ENCODE peak calls at places on chromosomes 3 and 15, in seven cellular contexts. One of them, this sample, is unnamed.

GRCh38 chr3:53813229-53813628 is 33.0 kb downstream of the CHDH start:
- DNase-seq in SK-N-SH: no peak
- DNase-seq in cardiac fibroblast: no peak
- DNase-seq in breast epithelium: no peak
- DNase-seq in uterus: no peak
- DNase-seq in dorsolateral prefrontal cortex: no peak
- DNase-seq in effector memory CD4-positive, alpha-beta T cell: no peak
- DNase-seq in this sample: no peak

GRCh38 chr15:88695046-88695445 is 56.2 kb downstream of the ISG20 start:
- DNase-seq in SK-N-SH: no peak
- DNase-seq in cardiac fibroblast: no peak
- DNase-seq in breast epithelium: no peak
- DNase-seq in effector memory CD4-positive, alpha-beta T cell: no peak
- DNase-seq in dorsolateral prefrontal cortex: no peak
- DNase-seq in uterus: no peak
- DNase-seq in this sample: no peak

GRCh38 chr3:185737020-185737419 is 87.8 kb downstream of the IGF2BP2 start:
- DNase-seq in effector memory CD4-positive, alpha-beta T cell: no peak
- DNase-seq in dorsolateral prefrontal cortex: no peak
- DNase-seq in cardiac fibroblast: peak
- DNase-seq in SK-N-SH: no peak
- DNase-seq in breast epithelium: no peak
- DNase-seq in uterus: no peak
- DNase-seq in this sample: no peak

GRCh38 chr3:193780810-193781472 is 187.9 kb downstream of the OPA1 start:
- DNase-seq in uterus: peak
- DNase-seq in breast epithelium: peak
- DNase-seq in dorsolateral prefrontal cortex: peak
- DNase-seq in effector memory CD4-positive, alpha-beta T cell: no peak
- DNase-seq in cardiac fibroblast: peak
- DNase-seq in SK-N-SH: peak
- DNase-seq in this sample: peak

GRCh38 chr3:71217640-71218222 is 365.8 kb downstream of the FOXP1 start:
- DNase-seq in breast epithelium: no peak
- DNase-seq in cardiac fibroblast: no peak
- DNase-seq in effector memory CD4-positive, alpha-beta T cell: no peak
- DNase-seq in SK-N-SH: no peak
- DNase-seq in uterus: no peak
- DNase-seq in dorsolateral prefrontal cortex: no peak
- DNase-seq in this sample: no peak

GRCh38 chr3:194330579-194330978 is 20.5 kb downstream of the CPN2 start:
- DNase-seq in dorsolateral prefrontal cortex: no peak
- DNase-seq in effector memory CD4-positive, alpha-beta T cell: no peak
- DNase-seq in SK-N-SH: peak
- DNase-seq in breast epithelium: peak
- DNase-seq in uterus: no peak
- DNase-seq in cardiac fibroblast: peak
- DNase-seq in this sample: no peak

GRCh38 chr3:60125686-60126085 is 1075.9 kb upstream of the CFAP20DC start:
- DNase-seq in breast epithelium: no peak
- DNase-seq in effector memory CD4-positive, alpha-beta T cell: no peak
- DNase-seq in uterus: no peak
- DNase-seq in dorsolateral prefrontal cortex: no peak
- DNase-seq in SK-N-SH: no peak
- DNase-seq in cardiac fibroblast: no peak
- DNase-seq in this sample: no peak

GRCh38 chr15:90863987-90864386 is 4.4 kb upstream of the FURIN start:
- DNase-seq in uterus: no peak
- DNase-seq in cardiac fibroblast: peak
- DNase-seq in SK-N-SH: no peak
- DNase-seq in breast epithelium: no peak
- DNase-seq in dorsolateral prefrontal cortex: no peak
- DNase-seq in effector memory CD4-positive, alpha-beta T cell: no peak
- DNase-seq in this sample: no peak

GRCh38 chr3:45635475-45636256 is 41.1 kb downstream of the LIMD1 start:
- DNase-seq in dorsolateral prefrontal cortex: no peak
- DNase-seq in uterus: no peak
- DNase-seq in breast epithelium: no peak
- DNase-seq in effector memory CD4-positive, alpha-beta T cell: no peak
- DNase-seq in cardiac fibroblast: peak
- DNase-seq in SK-N-SH: no peak
- DNase-seq in this sample: no peak

GRCh38 chr3:142894493-142894892 is 5.6 kb upstream of the PCOLCE2 start:
- DNase-seq in dorsolateral prefrontal cortex: no peak
- DNase-seq in cardiac fibroblast: no peak
- DNase-seq in effector memory CD4-positive, alpha-beta T cell: no peak
- DNase-seq in breast epithelium: no peak
- DNase-seq in SK-N-SH: peak
- DNase-seq in uterus: no peak
- DNase-seq in this sample: no peak

GRCh38 chr3:105351821-105352220 is 14.9 kb upstream of the ALCAM start:
- DNase-seq in breast epithelium: no peak
- DNase-seq in SK-N-SH: no peak
- DNase-seq in uterus: no peak
- DNase-seq in effector memory CD4-positive, alpha-beta T cell: no peak
- DNase-seq in cardiac fibroblast: peak
- DNase-seq in dorsolateral prefrontal cortex: no peak
- DNase-seq in this sample: no peak

GRCh38 chr15:26023231-26023630 is 160.1 kb upstream of the ATP10A start:
- DNase-seq in SK-N-SH: no peak
- DNase-seq in effector memory CD4-positive, alpha-beta T cell: no peak
- DNase-seq in dorsolateral prefrontal cortex: no peak
- DNase-seq in uterus: no peak
- DNase-seq in breast epithelium: no peak
- DNase-seq in cardiac fibroblast: no peak
- DNase-seq in this sample: no peak

GRCh38 chr3:44860117-44860516 is 1.6 kb upstream of the TMEM42 start:
- DNase-seq in cardiac fibroblast: no peak
- DNase-seq in uterus: no peak
- DNase-seq in effector memory CD4-positive, alpha-beta T cell: no peak
- DNase-seq in dorsolateral prefrontal cortex: no peak
- DNase-seq in breast epithelium: no peak
- DNase-seq in SK-N-SH: no peak
- DNase-seq in this sample: no peak

GRCh38 chr15:76313731-76314130 is 2.5 kb upstream of the ETFA start:
- DNase-seq in SK-N-SH: no peak
- DNase-seq in uterus: no peak
- DNase-seq in cardiac fibroblast: no peak
- DNase-seq in dorsolateral prefrontal cortex: no peak
- DNase-seq in breast epithelium: no peak
- DNase-seq in effector memory CD4-positive, alpha-beta T cell: no peak
- DNase-seq in this sample: no peak

GRCh38 chr15:72175186-72176044 is 22.2 kb downstream of the GRAMD2A start:
- DNase-seq in cardiac fibroblast: no peak
- DNase-seq in uterus: no peak
- DNase-seq in effector memory CD4-positive, alpha-beta T cell: no peak
- DNase-seq in SK-N-SH: no peak
- DNase-seq in dorsolateral prefrontal cortex: no peak
- DNase-seq in breast epithelium: no peak
- DNase-seq in this sample: peak

GRCh38 chr3:142963266-142964149 is at the start of gene PAQR9:
- DNase-seq in uterus: no peak
- DNase-seq in dorsolateral prefrontal cortex: peak
- DNase-seq in effector memory CD4-positive, alpha-beta T cell: no peak
- DNase-seq in cardiac fibroblast: no peak
- DNase-seq in SK-N-SH: peak
- DNase-seq in breast epithelium: no peak
- DNase-seq in this sample: no peak

GRCh38 chr3:26011276-26011675 is 221.4 kb downstream of the OXSM start:
- DNase-seq in SK-N-SH: no peak
- DNase-seq in dorsolateral prefrontal cortex: no peak
- DNase-seq in breast epithelium: no peak
- DNase-seq in cardiac fibroblast: no peak
- DNase-seq in effector memory CD4-positive, alpha-beta T cell: no peak
- DNase-seq in uterus: no peak
- DNase-seq in this sample: no peak

GRCh38 chr3:190031887-190032752 is 88.6 kb downstream of the P3H2 start:
- DNase-seq in cardiac fibroblast: no peak
- DNase-seq in dorsolateral prefrontal cortex: no peak
- DNase-seq in uterus: no peak
- DNase-seq in effector memory CD4-positive, alpha-beta T cell: no peak
- DNase-seq in SK-N-SH: no peak
- DNase-seq in breast epithelium: no peak
- DNase-seq in this sample: no peak

GRCh38 chr3:190169877-190170276 is 49.2 kb upstream of the P3H2 start:
- DNase-seq in uterus: no peak
- DNase-seq in effector memory CD4-positive, alpha-beta T cell: no peak
- DNase-seq in breast epithelium: no peak
- DNase-seq in dorsolateral prefrontal cortex: no peak
- DNase-seq in cardiac fibroblast: no peak
- DNase-seq in SK-N-SH: no peak
- DNase-seq in this sample: no peak

GRCh38 chr3:13612829-13613228 is 63.9 kb downstream of the FBLN2 start:
- DNase-seq in effector memory CD4-positive, alpha-beta T cell: no peak
- DNase-seq in breast epithelium: no peak
- DNase-seq in uterus: no peak
- DNase-seq in SK-N-SH: no peak
- DNase-seq in dorsolateral prefrontal cortex: no peak
- DNase-seq in cardiac fibroblast: no peak
- DNase-seq in this sample: peak

DNA sequence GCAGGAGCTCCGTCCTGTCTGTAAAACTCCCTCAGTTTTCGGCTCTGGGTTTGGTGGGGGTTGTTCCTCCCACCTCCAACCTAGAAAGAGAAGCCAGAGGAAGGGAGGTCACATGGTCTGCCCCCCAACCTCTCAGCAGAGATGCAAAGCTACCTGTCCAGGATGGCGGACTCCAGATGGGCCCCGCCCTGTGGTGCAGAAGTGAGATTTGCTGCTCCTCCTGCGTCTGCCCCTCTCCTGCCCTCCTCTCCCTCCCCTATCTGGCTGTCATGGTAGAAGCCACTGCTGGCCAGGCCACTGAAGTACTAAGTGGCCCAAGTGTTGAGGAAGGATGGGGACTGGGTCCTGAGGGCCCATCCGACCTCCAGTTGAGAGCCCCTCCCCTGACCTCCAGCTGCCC is 2.1 kb upstream of the SEMA3B start:
- DNase-seq in SK-N-SH: no peak
- DNase-seq in breast epithelium: no peak
- DNase-seq in dorsolateral prefrontal cortex: no peak
- DNase-seq in effector memory CD4-positive, alpha-beta T cell: no peak
- DNase-seq in cardiac fibroblast: no peak
- DNase-seq in uterus: no peak
- DNase-seq in this sample: no peak
- H3K4me3 ChIP-seq in SK-N-SH: peak
- H3K4me3 ChIP-seq in breast epithelium: peak
- H3K4me3 ChIP-seq in dorsolateral prefrontal cortex: peak
- H3K4me3 ChIP-seq in effector memory CD4-positive, alpha-beta T cell: no peak
- H3K4me3 ChIP-seq in cardiac fibroblast: peak
- H3K4me3 ChIP-seq in uterus: peak
- H3K4me3 ChIP-seq in this sample: no peak

GRCh38 chr15:70664494-70664893 is 98.9 kb downstream of the UACA start:
- DNase-seq in breast epithelium: no peak
- DNase-seq in effector memory CD4-positive, alpha-beta T cell: no peak
- DNase-seq in SK-N-SH: no peak
- DNase-seq in dorsolateral prefrontal cortex: no peak
- DNase-seq in cardiac fibroblast: no peak
- DNase-seq in uterus: no peak
- DNase-seq in this sample: no peak

GRCh38 chr15:70665599-70665998 is 97.8 kb downstream of the UACA start:
- DNase-seq in SK-N-SH: no peak
- DNase-seq in dorsolateral prefrontal cortex: no peak
- DNase-seq in cardiac fibroblast: no peak
- DNase-seq in uterus: no peak
- DNase-seq in breast epithelium: no peak
- DNase-seq in effector memory CD4-positive, alpha-beta T cell: no peak
- DNase-seq in this sample: no peak

GRCh38 chr15:70659662-70660061 is 103.7 kb downstream of the UACA start:
- DNase-seq in cardiac fibroblast: no peak
- DNase-seq in uterus: no peak
- DNase-seq in effector memory CD4-positive, alpha-beta T cell: no peak
- DNase-seq in SK-N-SH: no peak
- DNase-seq in dorsolateral prefrontal cortex: no peak
- DNase-seq in breast epithelium: no peak
- DNase-seq in this sample: no peak
- H3K4me3 ChIP-seq in cardiac fibroblast: no peak
- H3K4me3 ChIP-seq in uterus: no peak
- H3K4me3 ChIP-seq in effector memory CD4-positive, alpha-beta T cell: no peak
- H3K4me3 ChIP-seq in SK-N-SH: no peak
- H3K4me3 ChIP-seq in dorsolateral prefrontal cortex: no peak
- H3K4me3 ChIP-seq in breast epithelium: no peak
- H3K4me3 ChIP-seq in this sample: no peak

GRCh38 chr3:55330756-55331155 is 156.3 kb downstream of the WNT5A start:
- DNase-seq in uterus: no peak
- DNase-seq in dorsolateral prefrontal cortex: no peak
- DNase-seq in cardiac fibroblast: peak
- DNase-seq in SK-N-SH: no peak
- DNase-seq in effector memory CD4-positive, alpha-beta T cell: no peak
- DNase-seq in breast epithelium: no peak
- DNase-seq in this sample: no peak

GRCh38 chr3:55331524-55331923 is 155.6 kb downstream of the WNT5A start:
- DNase-seq in breast epithelium: no peak
- DNase-seq in dorsolateral prefrontal cortex: no peak
- DNase-seq in cardiac fibroblast: no peak
- DNase-seq in uterus: no peak
- DNase-seq in SK-N-SH: no peak
- DNase-seq in effector memory CD4-positive, alpha-beta T cell: no peak
- DNase-seq in this sample: no peak

GRCh38 chr3:55330355-55330754 is 156.8 kb downstream of the WNT5A start:
- DNase-seq in uterus: peak
- DNase-seq in breast epithelium: no peak
- DNase-seq in dorsolateral prefrontal cortex: no peak
- DNase-seq in effector memory CD4-positive, alpha-beta T cell: no peak
- DNase-seq in cardiac fibroblast: peak
- DNase-seq in SK-N-SH: no peak
- DNase-seq in this sample: no peak

GRCh38 chr3:55329849-55330248 is 157.3 kb downstream of the WNT5A start:
- DNase-seq in dorsolateral prefrontal cortex: no peak
- DNase-seq in effector memory CD4-positive, alpha-beta T cell: no peak
- DNase-seq in cardiac fibroblast: peak
- DNase-seq in breast epithelium: no peak
- DNase-seq in uterus: no peak
- DNase-seq in SK-N-SH: no peak
- DNase-seq in this sample: no peak

GRCh38 chr3:55327131-55327920 is 159.8 kb downstream of the WNT5A start:
- DNase-seq in uterus: no peak
- DNase-seq in dorsolateral prefrontal cortex: no peak
- DNase-seq in cardiac fibroblast: peak
- DNase-seq in SK-N-SH: no peak
- DNase-seq in breast epithelium: no peak
- DNase-seq in effector memory CD4-positive, alpha-beta T cell: no peak
- DNase-seq in this sample: no peak
- H3K4me3 ChIP-seq in uterus: no peak
- H3K4me3 ChIP-seq in dorsolateral prefrontal cortex: no peak
- H3K4me3 ChIP-seq in cardiac fibroblast: no peak
- H3K4me3 ChIP-seq in SK-N-SH: peak
- H3K4me3 ChIP-seq in breast epithelium: no peak
- H3K4me3 ChIP-seq in effector memory CD4-positive, alpha-beta T cell: no peak
- H3K4me3 ChIP-seq in this sample: no peak

DNA sequence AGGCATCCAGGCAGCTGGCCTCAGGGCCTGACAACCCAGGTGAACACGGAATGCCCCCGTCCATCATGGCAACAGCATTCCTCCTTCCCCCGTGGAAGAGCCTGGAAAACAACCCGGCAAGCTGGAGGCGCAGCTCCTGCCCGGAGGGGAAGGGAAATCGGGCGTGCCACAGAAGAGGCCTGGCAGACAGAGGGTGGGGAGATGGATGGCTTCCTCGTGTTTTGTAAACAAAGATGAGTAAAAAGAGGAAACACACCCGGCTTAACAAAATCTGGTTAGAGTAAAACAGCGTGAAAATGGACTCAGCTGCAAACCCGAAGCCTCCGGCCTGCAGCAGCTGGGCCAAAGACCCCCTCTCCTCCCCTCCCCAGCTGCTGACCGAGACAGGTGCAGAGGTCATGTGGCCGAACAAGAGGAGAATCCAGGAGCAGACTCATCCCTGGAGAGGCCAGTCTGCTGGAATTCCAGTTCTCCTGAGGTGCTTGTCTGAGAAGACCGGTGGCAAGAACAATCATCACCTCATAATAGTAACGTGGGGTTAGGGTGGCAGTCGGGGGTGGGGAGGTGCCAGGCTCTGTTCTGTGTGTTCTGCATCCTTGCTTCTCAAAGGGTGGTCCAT is 15.3 kb downstream of the BMF start:
- DNase-seq in uterus: no peak
- DNase-seq in cardiac fibroblast: no peak
- DNase-seq in SK-N-SH: no peak
- DNase-seq in effector memory CD4-positive, alpha-beta T cell: no peak
- DNase-seq in breast epithelium: no peak
- DNase-seq in dorsolateral prefrontal cortex: no peak
- DNase-seq in this sample: peak
- H3K4me3 ChIP-seq in uterus: no peak
- H3K4me3 ChIP-seq in cardiac fibroblast: no peak
- H3K4me3 ChIP-seq in SK-N-SH: no peak
- H3K4me3 ChIP-seq in effector memory CD4-positive, alpha-beta T cell: no peak
- H3K4me3 ChIP-seq in breast epithelium: no peak
- H3K4me3 ChIP-seq in dorsolateral prefrontal cortex: no peak
- H3K4me3 ChIP-seq in this sample: no peak